ENCODE peak calls at places on chromosomes 11 and 22, in eight cellular contexts. Y, N, C, R, M, Z, E and D are unnamed samples.

GRCh38 chr22:49015459-49015858 is 812.2 kb downstream of the BRD1 start:
- DNase-seq in Y (no peak), N (no peak), C (no peak), R (no peak), M (no peak), Z (no peak), E (no peak), D (no peak)

GRCh38 chr11:79325851-79326250 is 115.0 kb downstream of the TENM4 start:
- DNase-seq in Y (no peak), N (no peak), C (no peak), R (no peak), M (no peak), Z (no peak), E (no peak), D (no peak)

GRCh38 chr22:17269224-17269606 is 50.0 kb upstream of the ADA2 start:
- DNase-seq in Y (no peak), N (no peak), C (no peak), R (no peak), M (no peak), Z (no peak), E (no peak), D (no peak)

GRCh38 chr11:39570526-39570925 is 1888.9 kb downstream of the LRRC4C start:
- DNase-seq in Y (no peak), N (no peak), C (no peak), R (peak), M (no peak), Z (no peak), E (no peak), D (no peak)

GRCh38 chr11:79439893-79440450 is 858 bp downstream of the TENM4 start:
- DNase-seq in Y (no peak), N (no peak), C (no peak), R (peak), M (no peak), Z (no peak), E (peak), D (no peak)

GRCh38 chr11:59542142-59542810 is 30.9 kb downstream of the OR4D9 start:
- DNase-seq in Y (no peak), N (no peak), C (no peak), R (no peak), M (no peak), Z (no peak), E (no peak), D (no peak)

GRCh38 chr11:47359586-47359985 is 7.1 kb upstream of the MYBPC3 start:
- DNase-seq in Y (no peak), N (no peak), C (no peak), R (no peak), M (peak), Z (no peak), E (no peak), D (no peak)

GRCh38 chr22:29269731-29270474 is 1.8 kb downstream of the EWSR1 start:
- DNase-seq in Y (no peak), N (no peak), C (no peak), R (no peak), M (no peak), Z (no peak), E (no peak), D (no peak)

GRCh38 chr22:50694099-50694498 is 21.5 kb downstream of the SHANK3 start:
- DNase-seq in Y (no peak), N (no peak), C (no peak), R (no peak), M (no peak), Z (no peak), E (no peak), D (no peak)

GRCh38 chr11:16167706-16168487 is 188.4 kb downstream of the SOX6 start:
- DNase-seq in Y (no peak), N (no peak), C (no peak), R (no peak), M (no peak), Z (no peak), E (no peak), D (no peak)

GRCh38 chr11:44623716-44624491 is 58.4 kb downstream of the CD82 start:
- DNase-seq in Y (no peak), N (no peak), C (peak), R (peak), M (no peak), Z (no peak), E (no peak), D (peak)

GRCh38 chr11:103736986-103737622 is 299.3 kb upstream of the DDI1 start:
- DNase-seq in Y (no peak), N (no peak), C (no peak), R (no peak), M (no peak), Z (no peak), E (no peak), D (no peak)

GRCh38 chr11:108025387-108026080 is 16.8 kb downstream of the CUL5 start:
- DNase-seq in Y (no peak), N (no peak), C (no peak), R (no peak), M (no peak), Z (no peak), E (no peak), D (no peak)

GRCh38 chr11:20161230-20161918 is 1.1 kb upstream of the DBX1 start:
- DNase-seq in Y (no peak), N (no peak), C (peak), R (no peak), M (no peak), Z (no peak), E (no peak), D (no peak)

GRCh38 chr11:33214187-33214586 is 43.0 kb upstream of the HIPK3 start:
- DNase-seq in Y (no peak), N (no peak), C (no peak), R (peak), M (peak), Z (no peak), E (no peak), D (no peak)

GRCh38 chr22:26672590-26673468 is 15.4 kb downstream of the MIAT start:
- DNase-seq in Y (peak), N (peak), C (peak), R (peak), M (peak), Z (peak), E (peak), D (peak)

GRCh38 chr11:44651535-44652130 is 75.1 kb upstream of the TSPAN18 start:
- DNase-seq in Y (no peak), N (no peak), C (no peak), R (no peak), M (no peak), Z (no peak), E (no peak), D (no peak)